ENCODE peak calls at places on chromosomes 12 and 14, in six cellular contexts. N is HFF-Myc; M is stimulated activated CD4-positive, alpha-beta T cell treated with anti-CD3 and anti-CD28 coated beads, Interleukin-2, amount 100 ng/mL, for 4 hours; E is CD8-positive, alpha-beta T cell; B is stimulated activated CD8-positive, alpha-beta memory T cell treated with anti-CD3 and anti-CD28 coated beads, Interleukin-7, amount 100 ng/mL, for 1 hour; F is iPS DF 19.7. U is an unnamed sample.

GRCh38 chr12:56683-57346 is 9.8 kb upstream of the IQSEC3 start:
- DNase-seq in N (no peak), B (no peak), E (no peak), M (no peak), F (no peak), U (no peak)

GRCh38 chr12:58206876-58207275 is 265.5 kb downstream of the ATP23 start:
- DNase-seq in B (no peak), N (no peak), E (no peak), F (no peak), M (no peak), U (no peak)

GRCh38 chr12:50627491-50627890 is 122.7 kb downstream of the DIP2B start:
- DNase-seq in N (no peak), E (no peak), M (no peak), F (no peak), B (no peak), U (no peak)

GRCh38 chr14:75310295-75311059 is 31.8 kb downstream of the FOS start:
- DNase-seq in N (no peak), M (no peak), E (no peak), B (no peak), F (peak), U (no peak)

GRCh38 chr12:119180380-119181040 is 1.8 kb downstream of the HSPB8 start:
- DNase-seq in N (no peak), E (no peak), M (no peak), F (no peak), B (no peak), U (no peak)

GRCh38 chr14:60317609-60318008 is 68.6 kb downstream of the PPM1A start:
- DNase-seq in N (no peak), E (no peak), B (no peak), M (no peak), F (peak), U (no peak)

GRCh38 chr14:81211844-81212243 is 8.9 kb downstream of the GTF2A1 start:
- DNase-seq in M (peak), N (no peak), B (no peak), F (no peak), E (no peak), U (no peak)

GRCh38 chr12:108418162-108418561 is 79.1 kb upstream of the CMKLR1 start:
- DNase-seq in N (no peak), F (no peak), E (no peak), B (no peak), M (no peak), U (no peak)

GRCh38 chr12:59093090-59093489 is 172.8 kb upstream of the LRIG3 start:
- DNase-seq in F (no peak), N (no peak), E (no peak), M (no peak), B (no peak), U (no peak)

GRCh38 chr14:88037270-88037669 is 32.3 kb downstream of the GPR65 start:
- DNase-seq in B (no peak), M (no peak), E (no peak), F (no peak), N (no peak), U (no peak)

GRCh38 chr12:121595520-121595919 is 14.7 kb upstream of the KDM2B start:
- DNase-seq in B (no peak), E (no peak), M (no peak), N (no peak), F (no peak), U (no peak)

GRCh38 chr14:103314496-103315277 is 19.4 kb upstream of the EIF5 start:
- DNase-seq in N (no peak), E (no peak), F (no peak), B (no peak), M (no peak), U (peak)

GRCh38 chr12:57834086-57834876 is 12.2 kb downstream of the CTDSP2 start:
- DNase-seq in F (no peak), M (no peak), B (no peak), N (no peak), E (no peak), U (no peak)

GRCh38 chr14:69038449-69039286 is 59.6 kb upstream of the ACTN1 start:
- DNase-seq in F (no peak), N (peak), E (no peak), M (no peak), B (no peak), U (no peak)

GRCh38 chr14:99138999-99139865 is 132.8 kb downstream of the BCL11B start:
- DNase-seq in E (no peak), B (no peak), M (no peak), N (no peak), F (no peak), U (no peak)

GRCh38 chr14:101827286-101827685 is 65.8 kb downstream of the PPP2R5C start:
- DNase-seq in B (no peak), E (no peak), F (no peak), M (no peak), N (no peak), U (no peak)

GRCh38 chr12:20429876-20430275 is 61.5 kb downstream of the PDE3A start:
- DNase-seq in N (no peak), M (no peak), F (no peak), B (no peak), E (no peak), U (no peak)

GRCh38 chr14:53355581-53356112 is 202.5 kb upstream of the DDHD1 start:
- DNase-seq in M (no peak), N (peak), E (no peak), B (no peak), F (peak), U (no peak)

GRCh38 chr14:93104961-93105360 is 10.8 kb downstream of the ITPK1 start:
- DNase-seq in N (no peak), F (no peak), E (no peak), M (no peak), B (no peak), U (no peak)

GRCh38 chr14:67851785-67852410 is 32.3 kb downstream of the RAD51B start:
- DNase-seq in N (no peak), E (no peak), M (no peak), B (no peak), F (no peak), U (no peak)